ENCODE peak calls at places on chromosomes 11 and 22, in seven cellular contexts. K, N, G, W, E, R and O are unnamed samples.

GRCh38 chr22:37231406-37232139 is 12.5 kb downstream of the RAC2 start:
- DNase-seq in E (no peak), K (no peak), N (no peak), G (no peak), W (no peak), R (no peak), O (no peak)

GRCh38 chr11:125064070-125064469 is 965 bp downstream of the SLC37A2 start:
- DNase-seq in N (no peak), G (no peak), W (no peak), R (no peak), E (no peak), K (no peak), O (peak)

GRCh38 chr11:19934828-19935259 is 222.2 kb downstream of the NAV2 start:
- DNase-seq in W (no peak), R (no peak), E (no peak), G (no peak), K (no peak), N (no peak), O (no peak)

GRCh38 chr11:89184021-89184420 is 6.3 kb downstream of the TYR start:
- DNase-seq in K (no peak), R (no peak), N (no peak), W (no peak), G (no peak), E (no peak), O (no peak)

GRCh38 chr11:78361228-78361627 is 56.4 kb downstream of the GAB2 start:
- DNase-seq in E (no peak), W (no peak), N (no peak), G (no peak), K (no peak), R (no peak), O (no peak)

GRCh38 chr11:119339581-119340334 is 925 bp downstream of the C1QTNF5 start:
- DNase-seq in W (peak), N (peak), K (no peak), R (no peak), G (peak), E (no peak), O (no peak)

GRCh38 chr11:107563702-107564101 is 1.8 kb downstream of the ALKBH8 start:
- DNase-seq in K (no peak), W (peak), E (peak), N (peak), G (no peak), R (no peak), O (no peak)

GRCh38 chr11:61181489-61181888 is 20.3 kb upstream of the VPS37C start:
- DNase-seq in N (no peak), E (no peak), K (no peak), G (no peak), W (no peak), R (no peak), O (no peak)

GRCh38 chr11:117861151-117862018 is 15.1 kb downstream of the FXYD6 start:
- DNase-seq in E (no peak), G (no peak), N (no peak), W (no peak), K (no peak), R (no peak), O (no peak)

GRCh38 chr11:13364388-13364787 is 86.8 kb downstream of the BMAL1 start:
- DNase-seq in N (no peak), G (no peak), R (no peak), E (no peak), W (no peak), K (no peak), O (no peak)

GRCh38 chr11:59144579-59145345 is 2.1 kb downstream of the FAM111A start:
- DNase-seq in W (peak), R (peak), G (peak), E (peak), K (peak), N (peak), O (peak)

GRCh38 chr11:119166368-119167076 is 2.0 kb upstream of the NLRX1 start:
- DNase-seq in R (no peak), G (no peak), W (no peak), E (no peak), N (no peak), K (no peak), O (no peak)

GRCh38 chr11:100719362-100719761 is 32.3 kb downstream of the ARHGAP42 start:
- DNase-seq in G (no peak), R (no peak), K (no peak), W (no peak), N (no peak), E (no peak), O (no peak)